ENCODE peak calls at places on chromosomes 16 and 17, in ten cellular contexts. M, E, X, I, R, Y, N, C, U and K are unnamed samples.

GRCh38 chr17:40177275-40177874 is at the start of gene RAPGEFL1:
- DNase-seq in I (peak), E (peak), N (no peak), C (peak), Y (peak), M (no peak), R (peak), X (peak), U (peak), K (peak)

GRCh38 chr17:15914400-15915165 is 30.3 kb upstream of the ADORA2B start:
- DNase-seq in U (peak), X (peak), M (peak), R (no peak), I (no peak), N (no peak), Y (no peak), E (no peak), C (no peak), K (no peak)

GRCh38 chr17:69358688-69359596 is 32.0 kb upstream of the ABCA5 start:
- DNase-seq in I (no peak), C (no peak), N (no peak), X (no peak), M (no peak), U (peak), R (peak), E (no peak), Y (no peak), K (no peak)

GRCh38 chr17:48427598-48427997 is 2.4 kb downstream of the SKAP1 start:
- DNase-seq in R (no peak), X (no peak), N (no peak), I (peak), M (no peak), C (peak), Y (no peak), U (no peak), E (no peak), K (no peak)

GRCh38 chr16:88856122-88856827 is 472 bp downstream of the GALNS start:
- DNase-seq in C (peak), I (no peak), N (no peak), M (no peak), X (no peak), U (peak), Y (no peak), E (no peak), R (no peak), K (no peak)

GRCh38 chr17:47882695-47883588 is 13.1 kb upstream of the SP2 start:
- DNase-seq in R (no peak), M (no peak), I (no peak), E (no peak), Y (no peak), X (no peak), U (no peak), N (no peak), C (no peak), K (no peak)

GRCh38 chr17:50148226-50149098 is 2.0 kb downstream of the PPP1R9B start:
- DNase-seq in Y (peak), X (no peak), N (no peak), R (no peak), U (no peak), I (no peak), E (peak), M (no peak), C (no peak), K (peak)

GRCh38 chr17:65027305-65027704 is 29.2 kb downstream of the GNA13 start:
- DNase-seq in R (no peak), C (no peak), E (peak), N (no peak), M (no peak), U (peak), I (no peak), Y (peak), X (peak), K (no peak)

GRCh38 chr17:76725580-76726230 is 701 bp downstream of the JMJD6 start:
- DNase-seq in X (peak), E (peak), R (peak), M (no peak), C (peak), Y (peak), I (no peak), U (peak), N (no peak), K (no peak)

GRCh38 chr17:45092932-45093430 is 31.9 kb downstream of the NMT1 start:
- DNase-seq in E (no peak), M (peak), U (no peak), Y (peak), X (peak), N (peak), R (no peak), I (peak), C (no peak), K (no peak)

GRCh38 chr17:38456031-38456815 is 28.0 kb downstream of the ARHGAP23 start:
- DNase-seq in U (no peak), E (no peak), R (no peak), C (peak), Y (no peak), M (no peak), N (no peak), I (no peak), X (no peak), K (no peak)

GRCh38 chr17:27421111-27421510 is 35.1 kb upstream of the KSR1 start:
- DNase-seq in Y (no peak), U (no peak), N (no peak), M (no peak), X (no peak), R (no peak), E (no peak), C (no peak), I (no peak), K (no peak)

GRCh38 chr17:63480826-63481487 is 4.1 kb downstream of the ACE start:
- DNase-seq in I (peak), U (no peak), M (no peak), Y (no peak), X (no peak), N (no peak), E (no peak), C (peak), R (peak), K (peak)

GRCh38 chr17:77556408-77557068 is 402.0 kb upstream of the TNRC6C start:
- DNase-seq in Y (no peak), U (no peak), R (no peak), M (no peak), N (no peak), X (no peak), E (no peak), I (no peak), C (no peak), K (peak)

GRCh38 chr17:48998557-48999440 is 1.6 kb downstream of the IGF2BP1 start:
- DNase-seq in M (no peak), X (peak), R (no peak), I (no peak), C (no peak), E (no peak), Y (no peak), U (no peak), N (no peak), K (no peak)

GRCh38 chr17:66002063-66002585 is 189.8 kb downstream of the CEP112 start:
- DNase-seq in E (no peak), Y (no peak), I (no peak), U (no peak), X (no peak), N (no peak), C (no peak), M (no peak), R (no peak), K (no peak)

GRCh38 chr16:86676216-86676800 is 98.0 kb downstream of the FOXL1 start:
- DNase-seq in M (no peak), C (no peak), R (no peak), I (no peak), X (peak), N (no peak), U (no peak), Y (peak), E (no peak), K (no peak)

GRCh38 chr16:20628213-20628612 is 52.0 kb upstream of the ACSM2B start:
- DNase-seq in N (no peak), M (no peak), Y (no peak), I (no peak), R (no peak), C (no peak), E (no peak), U (no peak), X (no peak), K (no peak)

GRCh38 chr17:60326702-60327101 is 65.2 kb downstream of the USP32 start:
- DNase-seq in X (no peak), E (no peak), M (no peak), R (no peak), C (no peak), U (no peak), N (no peak), I (no peak), Y (no peak), K (no peak)

GRCh38 chr16:88282221-88283041 is 100.3 kb upstream of the ZNF469 start:
- DNase-seq in Y (peak), X (no peak), R (peak), N (no peak), E (no peak), U (no peak), I (no peak), C (no peak), M (no peak), K (peak)

GRCh38 chr17:74368341-74369152 is 1.2 kb downstream of the GPR142 start:
- DNase-seq in Y (peak), M (peak), R (peak), I (peak), N (no peak), E (peak), X (peak), C (peak), U (peak), K (peak)

GRCh38 chr16:53220585-53220984 is 165.8 kb downstream of the CHD9 start:
- DNase-seq in M (no peak), U (no peak), I (no peak), C (no peak), E (no peak), Y (no peak), N (no peak), X (peak), R (no peak), K (no peak)

GRCh38 chr17:43598359-43599045 is 52.4 kb upstream of the ETV4 start:
- DNase-seq in M (no peak), N (no peak), X (no peak), E (no peak), C (no peak), U (no peak), R (no peak), Y (no peak), I (no peak), K (no peak)

GRCh38 chr17:38667099-38667786 is 7.5 kb downstream of the EPOP start:
- DNase-seq in Y (peak), U (peak), R (peak), M (peak), N (peak), I (peak), C (peak), E (peak), X (peak), K (peak)

GRCh38 chr17:79810138-79811027 is 13.5 kb upstream of the CBX8 start:
- DNase-seq in R (peak), M (no peak), C (peak), E (peak), Y (peak), I (peak), N (no peak), X (peak), U (peak), K (peak)

GRCh38 chr17:44757918-44758413 is 822 bp upstream of the ADAM11 start:
- DNase-seq in X (no peak), E (no peak), R (no peak), M (no peak), I (no peak), Y (no peak), N (no peak), U (no peak), C (no peak), K (no peak)

GRCh38 chr16:1613728-1614225 is 1.6 kb downstream of the CRAMP1 start:
- DNase-seq in R (no peak), N (no peak), C (no peak), I (no peak), X (peak), U (peak), E (no peak), M (no peak), Y (no peak), K (no peak)

GRCh38 chr17:54172654-54173316 is 350.1 kb downstream of the KIF2B start:
- DNase-seq in I (no peak), N (no peak), X (peak), M (no peak), R (no peak), U (peak), Y (peak), E (no peak), C (no peak), K (no peak)